ENCODE peak calls at places on chromosomes 3 and 15, in nine cellular contexts. One of them, this sample, is unnamed.

GRCh38 chr15:48802867-48803266 is 8.0 kb downstream of the CEP152 start:
- DNase-seq in Panc1: no peak
- DNase-seq in caudate nucleus: no peak
- DNase-seq in endothelial cell of umbilical vein: no peak
- DNase-seq in CD8-positive, alpha-beta memory T cell: no peak
- DNase-seq in AG04450: peak; percentile 80
- DNase-seq in IMR-90: peak; percentile 97
- DNase-seq in A549: no peak
- DNase-seq in lower lobe of right lung: no peak
- DNase-seq in this sample: peak; percentile 62

GRCh38 chr3:129836381-129837056 is 57.0 kb downstream of the TMCC1 start:
- DNase-seq in endothelial cell of umbilical vein: no peak
- DNase-seq in caudate nucleus: no peak
- DNase-seq in IMR-90: peak; percentile 15
- DNase-seq in AG04450: no peak
- DNase-seq in CD8-positive, alpha-beta memory T cell: no peak
- DNase-seq in Panc1: no peak
- DNase-seq in A549: no peak
- DNase-seq in lower lobe of right lung: no peak
- DNase-seq in this sample: no peak

GRCh38 chr15:25618161-25618560 is 179.3 kb upstream of the UBE3A start:
- DNase-seq in caudate nucleus: no peak
- DNase-seq in lower lobe of right lung: peak; percentile 51
- DNase-seq in CD8-positive, alpha-beta memory T cell: no peak
- DNase-seq in Panc1: no peak
- DNase-seq in AG04450: no peak
- DNase-seq in IMR-90: no peak
- DNase-seq in A549: no peak
- DNase-seq in endothelial cell of umbilical vein: no peak
- DNase-seq in this sample: no peak

GRCh38 chr15:64507293-64507802 is 47.0 kb downstream of the ZNF609 start:
- DNase-seq in CD8-positive, alpha-beta memory T cell: no peak
- DNase-seq in lower lobe of right lung: peak; percentile 80
- DNase-seq in IMR-90: peak; percentile 92
- DNase-seq in endothelial cell of umbilical vein: peak; percentile 82
- DNase-seq in A549: no peak
- DNase-seq in Panc1: no peak
- DNase-seq in caudate nucleus: no peak
- DNase-seq in AG04450: peak; percentile 71
- DNase-seq in this sample: no peak

GRCh38 chr3:63960048-63960711 is 48.0 kb upstream of the SCAANT1 start:
- DNase-seq in lower lobe of right lung: no peak
- DNase-seq in CD8-positive, alpha-beta memory T cell: no peak
- DNase-seq in Panc1: peak; percentile 67
- DNase-seq in IMR-90: peak; percentile 84
- DNase-seq in endothelial cell of umbilical vein: peak; percentile 86
- DNase-seq in caudate nucleus: no peak
- DNase-seq in A549: peak; percentile 39
- DNase-seq in AG04450: no peak
- DNase-seq in this sample: no peak

GRCh38 chr15:66670698-66671580 is 31.1 kb upstream of the SMAD6 start:
- DNase-seq in caudate nucleus: no peak
- DNase-seq in endothelial cell of umbilical vein: no peak
- DNase-seq in CD8-positive, alpha-beta memory T cell: no peak
- DNase-seq in lower lobe of right lung: peak; percentile 77
- DNase-seq in A549: peak; percentile 59
- DNase-seq in AG04450: no peak
- DNase-seq in Panc1: no peak
- DNase-seq in IMR-90: no peak
- DNase-seq in this sample: peak; percentile 60

GRCh38 chr3:32743934-32744333 is 58.9 kb downstream of the CNOT10 start:
- DNase-seq in A549: no peak
- DNase-seq in CD8-positive, alpha-beta memory T cell: no peak
- DNase-seq in lower lobe of right lung: no peak
- DNase-seq in Panc1: no peak
- DNase-seq in AG04450: peak; percentile 15
- DNase-seq in IMR-90: peak; percentile 38
- DNase-seq in endothelial cell of umbilical vein: no peak
- DNase-seq in caudate nucleus: no peak
- DNase-seq in this sample: no peak

GRCh38 chr3:112043621-112044201 is 9.2 kb downstream of the TMPRSS7 start:
- DNase-seq in Panc1: peak; percentile 51
- DNase-seq in A549: peak; percentile 73
- DNase-seq in IMR-90: peak; percentile 79
- DNase-seq in caudate nucleus: no peak
- DNase-seq in AG04450: peak; percentile 44
- DNase-seq in CD8-positive, alpha-beta memory T cell: peak; percentile 3
- DNase-seq in lower lobe of right lung: no peak
- DNase-seq in endothelial cell of umbilical vein: peak; percentile 71
- DNase-seq in this sample: peak; percentile 23

GRCh38 chr15:45780352-45780751 is 145.5 kb downstream of the SQOR start:
- DNase-seq in endothelial cell of umbilical vein: no peak
- DNase-seq in caudate nucleus: no peak
- DNase-seq in CD8-positive, alpha-beta memory T cell: no peak
- DNase-seq in lower lobe of right lung: no peak
- DNase-seq in A549: no peak
- DNase-seq in IMR-90: no peak
- DNase-seq in Panc1: no peak
- DNase-seq in AG04450: no peak
- DNase-seq in this sample: no peak

GRCh38 chr3:31196881-31197364 is 302.5 kb upstream of the GADL1 start:
- DNase-seq in CD8-positive, alpha-beta memory T cell: no peak
- DNase-seq in AG04450: no peak
- DNase-seq in A549: no peak
- DNase-seq in lower lobe of right lung: no peak
- DNase-seq in IMR-90: peak; percentile 18
- DNase-seq in caudate nucleus: no peak
- DNase-seq in endothelial cell of umbilical vein: no peak
- DNase-seq in Panc1: no peak
- DNase-seq in this sample: peak; percentile 80

GRCh38 chr15:68380456-68380855 is 51.5 kb downstream of the ITGA11 start:
- DNase-seq in A549: no peak
- DNase-seq in caudate nucleus: no peak
- DNase-seq in lower lobe of right lung: no peak
- DNase-seq in Panc1: no peak
- DNase-seq in AG04450: no peak
- DNase-seq in endothelial cell of umbilical vein: no peak
- DNase-seq in CD8-positive, alpha-beta memory T cell: no peak
- DNase-seq in IMR-90: no peak
- DNase-seq in this sample: no peak

GRCh38 chr15:90882781-90883525 is 1.4 kb upstream of the FES start:
- DNase-seq in AG04450: no peak
- DNase-seq in caudate nucleus: no peak
- DNase-seq in CD8-positive, alpha-beta memory T cell: no peak
- DNase-seq in endothelial cell of umbilical vein: no peak
- DNase-seq in IMR-90: no peak
- DNase-seq in A549: no peak
- DNase-seq in lower lobe of right lung: no peak
- DNase-seq in Panc1: no peak
- DNase-seq in this sample: no peak

GRCh38 chr3:123783050-123783724 is 100.9 kb downstream of the MYLK start:
- DNase-seq in A549: no peak
- DNase-seq in CD8-positive, alpha-beta memory T cell: no peak
- DNase-seq in caudate nucleus: no peak
- DNase-seq in AG04450: no peak
- DNase-seq in lower lobe of right lung: no peak
- DNase-seq in IMR-90: peak; percentile 43
- DNase-seq in Panc1: no peak
- DNase-seq in endothelial cell of umbilical vein: peak; percentile 6
- DNase-seq in this sample: no peak

GRCh38 chr3:149401926-149402310 is 24.5 kb upstream of the TM4SF1 start:
- DNase-seq in AG04450: no peak
- DNase-seq in CD8-positive, alpha-beta memory T cell: no peak
- DNase-seq in lower lobe of right lung: no peak
- DNase-seq in A549: no peak
- DNase-seq in caudate nucleus: no peak
- DNase-seq in endothelial cell of umbilical vein: peak; percentile 71
- DNase-seq in IMR-90: peak; percentile 48
- DNase-seq in Panc1: no peak
- DNase-seq in this sample: no peak

GRCh38 chr3:12439161-12439560 is 45.1 kb upstream of the TSEN2 start:
- DNase-seq in A549: no peak
- DNase-seq in Panc1: no peak
- DNase-seq in caudate nucleus: no peak
- DNase-seq in CD8-positive, alpha-beta memory T cell: no peak
- DNase-seq in endothelial cell of umbilical vein: no peak
- DNase-seq in lower lobe of right lung: no peak
- DNase-seq in IMR-90: no peak
- DNase-seq in AG04450: no peak
- DNase-seq in this sample: no peak

GRCh38 chr15:91146728-91147127 is 46.7 kb downstream of the SV2B start:
- DNase-seq in Panc1: no peak
- DNase-seq in CD8-positive, alpha-beta memory T cell: no peak
- DNase-seq in AG04450: no peak
- DNase-seq in endothelial cell of umbilical vein: no peak
- DNase-seq in lower lobe of right lung: no peak
- DNase-seq in caudate nucleus: no peak
- DNase-seq in IMR-90: no peak
- DNase-seq in A549: no peak
- DNase-seq in this sample: no peak

GRCh38 chr3:195154793-195155535 is 116.0 kb downstream of the XXYLT1 start:
- DNase-seq in A549: no peak
- DNase-seq in caudate nucleus: peak; percentile 18
- DNase-seq in IMR-90: peak; percentile 97
- DNase-seq in lower lobe of right lung: peak; percentile 90
- DNase-seq in Panc1: no peak
- DNase-seq in endothelial cell of umbilical vein: peak; percentile 100
- DNase-seq in AG04450: peak; percentile 88
- DNase-seq in CD8-positive, alpha-beta memory T cell: no peak
- DNase-seq in this sample: no peak

GRCh38 chr3:8647137-8647970 is 2.8 kb upstream of the SSUH2 start:
- DNase-seq in Panc1: no peak
- DNase-seq in IMR-90: no peak
- DNase-seq in endothelial cell of umbilical vein: no peak
- DNase-seq in AG04450: no peak
- DNase-seq in lower lobe of right lung: no peak
- DNase-seq in CD8-positive, alpha-beta memory T cell: no peak
- DNase-seq in A549: no peak
- DNase-seq in caudate nucleus: no peak
- DNase-seq in this sample: no peak

GRCh38 chr3:18712713-18713575 is 287.8 kb upstream of the SATB1 start:
- DNase-seq in AG04450: no peak
- DNase-seq in Panc1: no peak
- DNase-seq in A549: no peak
- DNase-seq in CD8-positive, alpha-beta memory T cell: no peak
- DNase-seq in IMR-90: no peak
- DNase-seq in caudate nucleus: no peak
- DNase-seq in lower lobe of right lung: no peak
- DNase-seq in endothelial cell of umbilical vein: no peak
- DNase-seq in this sample: no peak

GRCh38 chr3:188316021-188316722 is 162.2 kb downstream of the LPP start:
- DNase-seq in Panc1: no peak
- DNase-seq in lower lobe of right lung: no peak
- DNase-seq in caudate nucleus: no peak
- DNase-seq in IMR-90: no peak
- DNase-seq in endothelial cell of umbilical vein: no peak
- DNase-seq in A549: no peak
- DNase-seq in AG04450: no peak
- DNase-seq in CD8-positive, alpha-beta memory T cell: no peak
- DNase-seq in this sample: no peak

GRCh38 chr3:12796171-12797123 is at the start of gene CAND2:
- DNase-seq in lower lobe of right lung: peak; percentile 69
- DNase-seq in caudate nucleus: peak; percentile 29
- DNase-seq in AG04450: no peak
- DNase-seq in CD8-positive, alpha-beta memory T cell: no peak
- DNase-seq in A549: no peak
- DNase-seq in IMR-90: peak; percentile 37
- DNase-seq in endothelial cell of umbilical vein: peak; percentile 51
- DNase-seq in Panc1: no peak
- DNase-seq in this sample: no peak

GRCh38 chr3:171055336-171056178 is 29.0 kb upstream of the SLC2A2 start:
- DNase-seq in A549: peak; percentile 28
- DNase-seq in CD8-positive, alpha-beta memory T cell: no peak
- DNase-seq in IMR-90: peak; percentile 56
- DNase-seq in AG04450: no peak
- DNase-seq in lower lobe of right lung: no peak
- DNase-seq in caudate nucleus: no peak
- DNase-seq in endothelial cell of umbilical vein: peak; percentile 11
- DNase-seq in Panc1: no peak
- DNase-seq in this sample: no peak

GRCh38 chr15:71237456-71238188 is 122.4 kb downstream of the THSD4 start:
- DNase-seq in endothelial cell of umbilical vein: peak; percentile 84
- DNase-seq in Panc1: peak; percentile 95
- DNase-seq in A549: peak; percentile 97
- DNase-seq in IMR-90: peak; percentile 96
- DNase-seq in caudate nucleus: no peak
- DNase-seq in AG04450: peak; percentile 51
- DNase-seq in lower lobe of right lung: no peak
- DNase-seq in CD8-positive, alpha-beta memory T cell: no peak
- DNase-seq in this sample: peak; percentile 86

GRCh38 chr3:66427951-66428350 is 72.9 kb downstream of the LRIG1 start:
- DNase-seq in CD8-positive, alpha-beta memory T cell: no peak
- DNase-seq in Panc1: no peak
- DNase-seq in IMR-90: no peak
- DNase-seq in caudate nucleus: no peak
- DNase-seq in endothelial cell of umbilical vein: no peak
- DNase-seq in A549: no peak
- DNase-seq in lower lobe of right lung: no peak
- DNase-seq in AG04450: no peak
- DNase-seq in this sample: no peak
- H3K27ac ChIP-seq in CD8-positive, alpha-beta memory T cell: no peak overlapping the region
- H3K27ac ChIP-seq in Panc1: no peak overlapping the region
- H3K27ac ChIP-seq in IMR-90: peak overlapping the region; percentile 28
- H3K27ac ChIP-seq in caudate nucleus: no peak overlapping the region
- H3K27ac ChIP-seq in endothelial cell of umbilical vein: peak overlapping the region; percentile 94
- H3K27ac ChIP-seq in A549: peak overlapping the region; percentile 39
- H3K27ac ChIP-seq in lower lobe of right lung: no peak overlapping the region
- H3K27ac ChIP-seq in AG04450: peak overlapping the region; percentile 96
- H3K27ac ChIP-seq in this sample: peak overlapping the region; percentile 59

GRCh38 chr3:48427630-48427962 is 2.3 kb downstream of the PLXNB1 start:
- DNase-seq in IMR-90: no peak
- DNase-seq in lower lobe of right lung: no peak
- DNase-seq in CD8-positive, alpha-beta memory T cell: no peak
- DNase-seq in AG04450: no peak
- DNase-seq in endothelial cell of umbilical vein: no peak
- DNase-seq in A549: no peak
- DNase-seq in Panc1: no peak
- DNase-seq in caudate nucleus: no peak
- DNase-seq in this sample: no peak
- H3K27ac ChIP-seq in IMR-90: no peak overlapping the region
- H3K27ac ChIP-seq in lower lobe of right lung: peak overlapping the region; percentile 89
- H3K27ac ChIP-seq in CD8-positive, alpha-beta memory T cell: no peak overlapping the region
- H3K27ac ChIP-seq in AG04450: no peak overlapping the region
- H3K27ac ChIP-seq in endothelial cell of umbilical vein: no peak overlapping the region
- H3K27ac ChIP-seq in A549: no peak overlapping the region
- H3K27ac ChIP-seq in Panc1: no peak overlapping the region
- H3K27ac ChIP-seq in caudate nucleus: peak overlapping the region; percentile 99
- H3K27ac ChIP-seq in this sample: peak overlapping the region; percentile 69

GRCh38 chr3:191254098-191254873 is 55.2 kb downstream of the OSTN start:
- DNase-seq in CD8-positive, alpha-beta memory T cell: no peak
- DNase-seq in IMR-90: no peak
- DNase-seq in lower lobe of right lung: no peak
- DNase-seq in AG04450: no peak
- DNase-seq in caudate nucleus: no peak
- DNase-seq in endothelial cell of umbilical vein: no peak
- DNase-seq in Panc1: no peak
- DNase-seq in A549: no peak
- DNase-seq in this sample: no peak
- H3K27ac ChIP-seq in CD8-positive, alpha-beta memory T cell: no peak overlapping the region
- H3K27ac ChIP-seq in IMR-90: no peak overlapping the region
- H3K27ac ChIP-seq in lower lobe of right lung: no peak overlapping the region
- H3K27ac ChIP-seq in AG04450: no peak overlapping the region
- H3K27ac ChIP-seq in caudate nucleus: no peak overlapping the region
- H3K27ac ChIP-seq in endothelial cell of umbilical vein: no peak overlapping the region
- H3K27ac ChIP-seq in Panc1: no peak overlapping the region
- H3K27ac ChIP-seq in A549: no peak overlapping the region
- H3K27ac ChIP-seq in this sample: no peak overlapping the region

GRCh38 chr3:151766454-151766853 is 32.7 kb downstream of the AADACL2 start:
- DNase-seq in endothelial cell of umbilical vein: peak; percentile 85
- DNase-seq in lower lobe of right lung: no peak
- DNase-seq in AG04450: no peak
- DNase-seq in CD8-positive, alpha-beta memory T cell: no peak
- DNase-seq in caudate nucleus: no peak
- DNase-seq in IMR-90: peak; percentile 22
- DNase-seq in A549: peak; percentile 76
- DNase-seq in Panc1: no peak
- DNase-seq in this sample: no peak
- H3K27ac ChIP-seq in endothelial cell of umbilical vein: peak overlapping the region; percentile 76
- H3K27ac ChIP-seq in lower lobe of right lung: no peak overlapping the region
- H3K27ac ChIP-seq in AG04450: no peak overlapping the region
- H3K27ac ChIP-seq in CD8-positive, alpha-beta memory T cell: no peak overlapping the region
- H3K27ac ChIP-seq in caudate nucleus: no peak overlapping the region
- H3K27ac ChIP-seq in IMR-90: no peak overlapping the region
- H3K27ac ChIP-seq in A549: peak overlapping the region; percentile 81
- H3K27ac ChIP-seq in Panc1: no peak overlapping the region
- H3K27ac ChIP-seq in this sample: no peak overlapping the region

This sample was measured in keratinocyte.